ENCODE peak calls at places on chromosomes 16 and 17, in nine cellular contexts. N, A, Z, Y, M, Q, U, F and H are unnamed samples.
A peak's percentile ranks its signal among the peaks of the same experiment; 100 is the strongest.

GRCh38 chr17:32265192-32265895 is at the start of gene RHBDL3:
- DNase-seq in U (no peak), Q (no peak), N (no peak), F (no peak), Z (no peak), Y (no peak), A (peak; percentile 71), M (peak; percentile 22), H (peak; percentile 85)

GRCh38 chr17:55845385-55845784 is 94.5 kb downstream of the PCTP start:
- DNase-seq in F (peak; percentile 56), A (no peak), N (peak; percentile 54), Y (no peak), Q (peak; percentile 86), Z (no peak), M (no peak), U (peak; percentile 26), H (peak; percentile 62)

GRCh38 chr17:5508855-5509254 is 22.5 kb downstream of the MIS12 start:
- DNase-seq in A (no peak), Q (no peak), U (no peak), Z (peak; percentile 29), N (no peak), F (no peak), Y (peak; percentile 29), M (no peak), H (no peak)

GRCh38 chr16:5438591-5438990 is 341.0 kb upstream of the EEF2KMT start:
- DNase-seq in U (no peak), Y (no peak), Q (no peak), Z (no peak), A (no peak), M (no peak), F (peak; percentile 2), N (no peak), H (no peak)

GRCh38 chr16:81945665-81946064 is 65.6 kb downstream of the SDR42E1 start:
- DNase-seq in N (no peak), U (no peak), F (no peak), M (no peak), Y (no peak), Q (no peak), Z (no peak), A (no peak), H (no peak)

GRCh38 chr17:68595986-68596385 is 5.2 kb downstream of the FAM20A start:
- DNase-seq in M (no peak), N (no peak), Q (no peak), Y (no peak), A (no peak), Z (no peak), U (no peak), F (no peak), H (no peak)

GRCh38 chr16:56620311-56620897 is 5.2 kb upstream of the MT1E start:
- DNase-seq in A (no peak), U (no peak), N (no peak), Z (no peak), F (no peak), Y (no peak), Q (no peak), M (no peak), H (no peak)

GRCh38 chr16:66182592-66182991 is 183.9 kb upstream of the CDH5 start:
- DNase-seq in F (no peak), N (no peak), A (no peak), Y (no peak), Q (no peak), U (no peak), Z (no peak), M (no peak), H (no peak)

GRCh38 chr17:31068291-31068690 is 26.5 kb upstream of the NF1 start:
- DNase-seq in M (peak; percentile 38), N (peak; percentile 17), Y (no peak), U (peak; percentile 61), Z (peak; percentile 32), A (no peak), F (peak; percentile 81), Q (no peak), H (no peak)

GRCh38 chr17:27586203-27586701 is 44.7 kb upstream of the LGALS9 start:
- DNase-seq in U (no peak), A (no peak), F (no peak), Y (no peak), M (no peak), Z (no peak), N (no peak), Q (no peak), H (no peak)

GRCh38 chr16:1101573-1102332 is 5.7 kb upstream of the C1QTNF8 start:
- DNase-seq in Y (no peak), F (no peak), Z (no peak), U (no peak), M (no peak), A (no peak), Q (no peak), N (no peak), H (no peak)

GRCh38 chr16:87841608-87842208 is 27.6 kb downstream of the SLC7A5 start:
- DNase-seq in F (no peak), Y (no peak), Q (no peak), N (no peak), Z (no peak), U (no peak), A (no peak), M (no peak), H (no peak)

GRCh38 chr16:88914750-88915368 is 48.4 kb upstream of the PABPN1L start:
- DNase-seq in N (no peak), Z (no peak), Y (no peak), U (no peak), Q (no peak), F (no peak), M (no peak), A (no peak), H (no peak)

GRCh38 chr16:27242868-27243590 is 25.5 kb downstream of the NSMCE1 start:
- DNase-seq in Y (no peak), F (peak; percentile 61), M (no peak), Q (no peak), N (no peak), U (no peak), Z (peak; percentile 96), A (no peak), H (no peak)

GRCh38 chr17:32341141-32341856 is 674 bp downstream of the C17orf75 start:
- DNase-seq in M (peak; percentile 39), A (no peak), Q (no peak), Z (no peak), F (no peak), U (peak; percentile 38), N (no peak), Y (no peak), H (no peak)